ENCODE peak calls at places on chromosomes 1 and 21, in four cellular contexts. V is heart left ventricle, S is IMR-90, F is prostate gland. Z is an unnamed sample.

GRCh38 chr1:234214911-234215892 is 158.1 kb upstream of the COA6 start:
- DNase-seq in S (no peak), F (peak), V (no peak), Z (no peak)

GRCh38 chr1:93763981-93764750 is 82.5 kb upstream of the BCAR3 start:
- DNase-seq in S (no peak), V (no peak), F (no peak), Z (no peak)

GRCh38 chr21:39184050-39184980 is 1.1 kb upstream of the PSMG1 start:
- DNase-seq in V (no peak), F (no peak), S (no peak), Z (no peak)

GRCh38 chr1:153152481-153152880 is 1.8 kb upstream of the SPRR2G start:
- DNase-seq in S (no peak), F (no peak), V (no peak), Z (no peak)

GRCh38 chr1:21335750-21336168 is 45.5 kb upstream of the ECE1 start:
- DNase-seq in F (no peak), S (no peak), V (no peak), Z (no peak)

GRCh38 chr1:112955678-112956502 is at the start of gene SLC16A1:
- DNase-seq in F (peak), V (peak), S (peak), Z (peak)

GRCh38 chr1:55446351-55446750 is 231.2 kb upstream of the USP24 start:
- DNase-seq in V (no peak), F (no peak), S (peak), Z (no peak)

GRCh38 chr1:45880930-45881329 is 77.5 kb downstream of the MAST2 start:
- DNase-seq in V (no peak), S (peak), F (no peak), Z (no peak)

GRCh38 chr1:39268112-39268581 is 63.7 kb downstream of the MACF1 start:
- DNase-seq in F (peak), S (peak), V (peak), Z (peak)

GRCh38 chr1:193850745-193851144 is 664.3 kb upstream of the B3GALT2 start:
- DNase-seq in S (peak), V (no peak), F (no peak), Z (no peak)

GRCh38 chr1:67371681-67372080 is 58.5 kb downstream of the SERBP1 start:
- DNase-seq in F (no peak), V (no peak), S (peak), Z (peak)

GRCh38 chr1:57124768-57125446 is 159.1 kb upstream of the C8B start:
- DNase-seq in S (peak), F (no peak), V (no peak), Z (no peak)

GRCh38 chr1:59549903-59550302 is 253.0 kb downstream of the FGGY start:
- DNase-seq in S (peak), V (no peak), F (no peak), Z (peak)

GRCh38 chr1:8097077-8097799 is 71.1 kb upstream of the ERRFI1 start:
- DNase-seq in F (no peak), V (no peak), S (peak), Z (no peak)

GRCh38 chr1:6521502-6521901 is 30.0 kb upstream of the PLEKHG5 start:
- DNase-seq in V (no peak), S (peak), F (no peak), Z (no peak)

GRCh38 chr1:6523566-6523965 is 30.7 kb downstream of the NOL9 start:
- DNase-seq in S (peak), V (no peak), F (no peak), Z (no peak)

GRCh38 chr1:6519491-6519934 is 28.0 kb upstream of the PLEKHG5 start:
- DNase-seq in V (no peak), F (no peak), S (no peak), Z (no peak)

GRCh38 chr1:6517435-6517851 is 26.0 kb upstream of the PLEKHG5 start:
- DNase-seq in F (no peak), V (no peak), S (peak), Z (no peak)

DNA sequence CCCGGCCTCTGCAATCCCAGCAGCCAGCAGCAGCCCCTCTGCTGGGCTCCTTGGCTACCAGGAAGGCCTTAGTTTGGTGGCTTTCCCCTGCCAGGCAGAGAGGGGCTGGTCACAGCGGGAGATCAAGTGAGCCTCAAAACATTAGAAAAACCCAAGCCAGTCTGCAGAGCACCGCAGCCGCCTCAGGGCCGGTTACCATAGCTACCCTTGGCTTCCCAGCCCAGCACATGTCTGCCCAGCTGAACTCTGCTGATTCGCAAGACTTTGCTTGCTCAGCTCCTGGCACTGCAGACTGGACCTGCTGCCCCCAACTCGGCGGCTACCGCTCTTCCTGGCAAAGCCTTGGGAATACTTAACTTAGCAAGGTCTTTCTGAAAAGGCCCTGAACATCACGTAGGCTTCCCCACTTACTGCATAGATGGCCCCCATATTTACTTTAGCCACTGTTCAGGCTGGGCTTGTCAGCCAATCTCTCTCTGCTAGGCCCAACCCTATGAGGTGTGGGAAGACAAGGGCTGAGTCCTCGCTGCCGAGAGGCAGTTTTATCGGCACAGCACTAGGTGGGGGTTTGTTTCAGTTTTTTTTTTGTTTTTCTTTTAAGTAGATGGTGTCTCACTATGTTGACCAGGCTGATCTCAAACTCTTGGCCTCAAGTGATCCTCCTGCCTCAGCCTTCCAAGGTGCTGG is 28.6 kb upstream of the PLEKHG5 start:
- DNase-seq in S (peak), V (no peak), F (peak), Z (no peak)
- H3K27ac ChIP-seq in S (no peak), V (peak), F (no peak), Z (no peak)

GRCh38 chr21:24375201-24375600 is 1232.1 kb downstream of the MRPL39 start:
- DNase-seq in V (no peak), F (no peak), S (no peak), Z (no peak)
- TF ChIP-seq CTCF in V (no peak), F (no peak), S (no peak), Z (no peak)

GRCh38 chr21:41678944-41679343 is 87.9 kb downstream of the RIPK4 start:
- DNase-seq in S (peak), F (peak), V (peak), Z (peak)

GRCh38 chr21:41677671-41678015 is 89.2 kb downstream of the RIPK4 start:
- DNase-seq in S (no peak), V (no peak), F (no peak), Z (no peak)

GRCh38 chr21:41680444-41681335 is 86.2 kb downstream of the RIPK4 start:
- DNase-seq in S (no peak), V (no peak), F (no peak), Z (no peak)

GRCh38 chr21:41676198-41676597 is 90.7 kb downstream of the RIPK4 start:
- DNase-seq in V (no peak), F (no peak), S (no peak), Z (no peak)

GRCh38 chr21:41678016-41678935 is 88.6 kb downstream of the RIPK4 start:
- DNase-seq in V (no peak), S (peak), F (peak), Z (no peak)
- TF ChIP-seq POLR2A in V (no peak), S (no peak), F (no peak), Z (no peak)

GRCh38 chr1:90402893-90403849 is 313.9 kb downstream of the BARHL2 start:
- DNase-seq in V (no peak), F (peak), S (peak), Z (no peak)
- H3K27ac ChIP-seq in V (no peak), F (no peak), S (no peak), Z (no peak)